ENCODE peak calls at places on chromosomes 7 and 10, in eight cellular contexts. S is non-pigmented ciliary epithelial cell, H is left ventricle myocardium superior, I is left ventricle myocardium inferior, T is OCI-M1, P is ovary, D is mucosa of gallbladder, R is SHP77. F is an unnamed sample.

GRCh38 chr10:89279449-89279869 is 22.4 kb upstream of the IFIT2 start:
- DNase-seq in I (no peak), H (no peak), P (no peak), D (peak), R (no peak), T (peak), S (no peak), F (no peak)

GRCh38 chr10:58412502-58412961 is 27.3 kb downstream of the TFAM start:
- DNase-seq in H (no peak), D (no peak), P (no peak), S (peak), R (no peak), I (no peak), T (no peak), F (no peak)

GRCh38 chr7:120989571-120990220 is 1.2 kb downstream of the CPED1 start:
- DNase-seq in S (no peak), I (peak), R (no peak), D (no peak), P (peak), H (peak), T (peak), F (no peak)

GRCh38 chr10:119222531-119222930 is 15.2 kb downstream of the GRK5 start:
- DNase-seq in I (no peak), R (no peak), P (peak), S (no peak), T (no peak), D (no peak), H (no peak), F (no peak)

GRCh38 chr7:80760292-80760691 is 121.8 kb downstream of the CD36 start:
- DNase-seq in H (no peak), T (peak), D (no peak), P (no peak), I (no peak), R (peak), S (no peak), F (no peak)

GRCh38 chr7:98998821-98999725 is 120.7 kb downstream of the TRRAP start:
- DNase-seq in T (no peak), D (no peak), H (no peak), P (no peak), I (no peak), S (no peak), R (no peak), F (no peak)

GRCh38 chr7:157032644-157033482 is 22.4 kb upstream of the MNX1 start:
- DNase-seq in P (no peak), T (no peak), R (no peak), S (no peak), I (no peak), D (no peak), H (no peak), F (no peak)

GRCh38 chr10:22850541-22850940 is 77.3 kb upstream of the ARMC3 start:
- DNase-seq in D (no peak), R (no peak), S (no peak), H (no peak), T (no peak), P (no peak), I (no peak), F (peak)

GRCh38 chr7:250523-250922 is 39.4 kb upstream of the FOXL3 start:
- DNase-seq in D (no peak), P (no peak), I (no peak), T (no peak), R (no peak), H (no peak), S (no peak), F (no peak)

GRCh38 chr10:28970231-28970630 is 292.9 kb downstream of the BAMBI start:
- DNase-seq in I (no peak), P (no peak), R (no peak), T (no peak), S (no peak), D (no peak), H (no peak), F (no peak)

GRCh38 chr10:30013684-30014246 is 45.6 kb downstream of the JCAD start:
- DNase-seq in D (no peak), P (peak), S (no peak), I (peak), R (no peak), T (no peak), H (peak), F (no peak)

GRCh38 chr10:82942572-82943091 is 1067.6 kb downstream of the NRG3 start:
- DNase-seq in H (peak), D (peak), T (peak), I (peak), S (no peak), R (no peak), P (peak), F (peak)

GRCh38 chr10:50635286-50635685 is 11.5 kb upstream of the SGMS1 start:
- DNase-seq in H (no peak), I (no peak), S (peak), R (no peak), P (no peak), T (no peak), D (no peak), F (no peak)

GRCh38 chr10:129599160-129599559 is 132.1 kb downstream of the MGMT start:
- DNase-seq in P (no peak), D (no peak), I (no peak), H (no peak), S (no peak), R (no peak), T (no peak), F (no peak)

GRCh38 chr7:47337531-47337930 is 244.4 kb downstream of the TNS3 start:
- DNase-seq in S (no peak), I (peak), R (no peak), T (peak), H (peak), P (no peak), D (no peak), F (peak)

GRCh38 chr10:76430330-76430729 is 998.9 kb downstream of the LRMDA start:
- DNase-seq in T (no peak), I (no peak), P (no peak), H (no peak), D (no peak), S (no peak), R (no peak), F (no peak)

GRCh38 chr10:104639595-104640338 is 1.3 kb upstream of the SORCS3 start:
- DNase-seq in R (no peak), T (no peak), D (no peak), H (no peak), S (no peak), P (no peak), I (no peak), F (no peak)

GRCh38 chr10:83432296-83433045 is 706.8 kb upstream of the GHITM start:
- DNase-seq in D (no peak), I (no peak), R (no peak), T (no peak), H (no peak), P (no peak), S (no peak), F (no peak)

GRCh38 chr10:55311823-55312431 is 510.9 kb upstream of the PCDH15 start:
- DNase-seq in R (no peak), S (no peak), H (no peak), P (no peak), I (no peak), D (no peak), T (no peak), F (no peak)

GRCh38 chr10:113222207-113222606 is 272.2 kb downstream of the TCF7L2 start:
- DNase-seq in T (no peak), S (no peak), H (no peak), R (no peak), D (no peak), I (no peak), P (no peak), F (no peak)

GRCh38 chr7:131867461-131867860 is 311.0 kb upstream of the PODXL start:
- DNase-seq in S (no peak), R (no peak), I (no peak), D (no peak), H (no peak), T (no peak), P (no peak), F (no peak)

GRCh38 chr10:69957516-69958231 is 95.0 kb upstream of the MACROH2A2 start:
- DNase-seq in D (no peak), P (no peak), S (no peak), H (no peak), T (no peak), R (no peak), I (no peak), F (no peak)

GRCh38 chr7:87057210-87057609 is 2.2 kb downstream of the ELAPOR2 start:
- DNase-seq in H (no peak), T (peak), S (no peak), I (no peak), R (no peak), D (no peak), P (no peak), F (no peak)

GRCh38 chr7:113204415-113204814 is 86.1 kb upstream of the SMIM30 start:
- DNase-seq in T (no peak), D (no peak), S (no peak), I (no peak), H (no peak), P (no peak), R (no peak), F (no peak)

GRCh38 chr10:44908071-44908709 is 2.9 kb upstream of the TMEM72 start:
- DNase-seq in R (peak), T (peak), P (no peak), H (no peak), S (peak), I (no peak), D (no peak), F (no peak)

GRCh38 chr10:66234872-66235271 is 691.0 kb upstream of the LRRTM3 start:
- DNase-seq in S (no peak), D (no peak), T (peak), R (no peak), H (no peak), I (no peak), P (no peak), F (peak)

GRCh38 chr7:139034855-139035587 is 821 bp downstream of the ZC3HAV1L start:
- DNase-seq in D (no peak), I (peak), S (no peak), H (no peak), T (no peak), P (peak), R (peak), F (peak)

GRCh38 chr10:88820990-88821389 is 18.5 kb downstream of the LIPM start:
- DNase-seq in H (no peak), D (no peak), T (peak), I (no peak), R (no peak), P (no peak), S (no peak), F (no peak)

GRCh38 chr10:61752111-61753011 is 89.6 kb downstream of the CABCOCO1 start:
- DNase-seq in P (no peak), I (no peak), H (no peak), D (no peak), S (no peak), T (peak), R (no peak), F (no peak)

GRCh38 chr10:26448706-26449435 is 10.7 kb downstream of the APBB1IP start:
- DNase-seq in P (no peak), I (no peak), T (no peak), R (no peak), H (no peak), D (peak), S (no peak), F (peak)

GRCh38 chr10:23078114-23078513 is 17.3 kb upstream of the MSRB2 start:
- DNase-seq in D (no peak), H (no peak), T (no peak), R (no peak), P (no peak), I (no peak), S (no peak), F (no peak)

GRCh38 chr7:139542308-139543151 is 19.0 kb downstream of the CLEC2L start:
- DNase-seq in S (no peak), R (no peak), P (no peak), T (no peak), I (no peak), H (no peak), D (no peak), F (no peak)

GRCh38 chr10:64873088-64873487 is 1351.9 kb downstream of the REEP3 start:
- DNase-seq in S (no peak), H (no peak), P (no peak), R (no peak), D (no peak), I (no peak), T (no peak), F (no peak)

GRCh38 chr7:22896917-22897316 is 74.3 kb upstream of the TOMM7 start:
- DNase-seq in T (no peak), S (no peak), H (no peak), I (no peak), P (no peak), R (no peak), D (peak), F (no peak)

GRCh38 chr7:128381161-128381821 is 19.8 kb upstream of the PRRT4 start:
- DNase-seq in D (no peak), P (no peak), R (peak), S (no peak), I (peak), T (peak), H (peak), F (peak)

GRCh38 chr10:109067051-109067450 is 856.3 kb downstream of the XPNPEP1 start:
- DNase-seq in S (no peak), H (no peak), P (no peak), R (no peak), T (no peak), D (peak), I (no peak), F (no peak)

GRCh38 chr7:73735526-73735905 is 3.1 kb downstream of the ABHD11 start:
- DNase-seq in R (no peak), S (no peak), P (no peak), T (no peak), D (no peak), H (no peak), I (no peak), F (no peak)

GRCh38 chr7:128947854-128948253 is 10.1 kb downstream of the IRF5 start:
- DNase-seq in H (no peak), P (no peak), T (no peak), R (no peak), I (no peak), D (no peak), S (no peak), F (peak)

GRCh38 chr10:90318659-90319058 is 539.2 kb downstream of the HTR7 start:
- DNase-seq in T (peak), I (no peak), R (no peak), P (no peak), S (no peak), D (no peak), H (no peak), F (peak)

F was measured in MV-4-11.